ENCODE peak calls at places on chromosome 9, in ten cellular contexts. One of them, this sample, is unnamed.

GRCh38 chr9:68844623-68845612 is 139.9 kb downstream of the PIP5K1B start:
- DNase-seq in PC-3: peak; percentile 24
- DNase-seq in colonic mucosa: peak; percentile 37
- DNase-seq in cardiac fibroblast: peak; percentile 39
- DNase-seq in skeletal muscle cell: no peak
- DNase-seq in adipocyte: peak; percentile 32
- DNase-seq in body of pancreas: peak; percentile 55
- DNase-seq in aorta: peak; percentile 81
- DNase-seq in neural progenitor cell: peak; percentile 68
- DNase-seq in Caco-2: peak; percentile 25
- DNase-seq in this sample: peak; percentile 17

GRCh38 chr9:136531186-136531903 is 14.5 kb downstream of the NOTCH1 start:
- DNase-seq in cardiac fibroblast: no peak
- DNase-seq in neural progenitor cell: no peak
- DNase-seq in PC-3: no peak
- DNase-seq in adipocyte: no peak
- DNase-seq in body of pancreas: no peak
- DNase-seq in skeletal muscle cell: no peak
- DNase-seq in Caco-2: no peak
- DNase-seq in colonic mucosa: peak; percentile 72
- DNase-seq in aorta: no peak
- DNase-seq in this sample: no peak

GRCh38 chr9:38181866-38182265 is 112.8 kb upstream of the SHB start:
- DNase-seq in PC-3: no peak
- DNase-seq in colonic mucosa: no peak
- DNase-seq in cardiac fibroblast: no peak
- DNase-seq in aorta: no peak
- DNase-seq in Caco-2: no peak
- DNase-seq in skeletal muscle cell: no peak
- DNase-seq in body of pancreas: no peak
- DNase-seq in adipocyte: no peak
- DNase-seq in neural progenitor cell: no peak
- DNase-seq in this sample: no peak

GRCh38 chr9:87034891-87035290 is 87.6 kb upstream of the GAS1 start:
- DNase-seq in PC-3: no peak
- DNase-seq in skeletal muscle cell: no peak
- DNase-seq in colonic mucosa: no peak
- DNase-seq in aorta: no peak
- DNase-seq in body of pancreas: no peak
- DNase-seq in neural progenitor cell: no peak
- DNase-seq in Caco-2: no peak
- DNase-seq in adipocyte: peak; percentile 42
- DNase-seq in cardiac fibroblast: no peak
- DNase-seq in this sample: no peak

GRCh38 chr9:125904155-125904841 is 157.1 kb downstream of the PBX3 start:
- DNase-seq in skeletal muscle cell: no peak
- DNase-seq in body of pancreas: no peak
- DNase-seq in adipocyte: no peak
- DNase-seq in colonic mucosa: no peak
- DNase-seq in neural progenitor cell: no peak
- DNase-seq in aorta: no peak
- DNase-seq in PC-3: peak; percentile 70
- DNase-seq in cardiac fibroblast: no peak
- DNase-seq in Caco-2: no peak
- DNase-seq in this sample: no peak

GRCh38 chr9:89621031-89621430 is 16.2 kb downstream of the GADD45G start:
- DNase-seq in aorta: no peak
- DNase-seq in body of pancreas: no peak
- DNase-seq in Caco-2: no peak
- DNase-seq in skeletal muscle cell: no peak
- DNase-seq in cardiac fibroblast: no peak
- DNase-seq in colonic mucosa: no peak
- DNase-seq in PC-3: no peak
- DNase-seq in adipocyte: no peak
- DNase-seq in neural progenitor cell: no peak
- DNase-seq in this sample: no peak

GRCh38 chr9:89596937-89597555 is 7.8 kb upstream of the GADD45G start:
- DNase-seq in aorta: no peak
- DNase-seq in body of pancreas: no peak
- DNase-seq in adipocyte: no peak
- DNase-seq in colonic mucosa: no peak
- DNase-seq in skeletal muscle cell: no peak
- DNase-seq in PC-3: no peak
- DNase-seq in Caco-2: no peak
- DNase-seq in cardiac fibroblast: no peak
- DNase-seq in neural progenitor cell: no peak
- DNase-seq in this sample: no peak

GRCh38 chr9:34465468-34465867 is 6.9 kb downstream of the DNAI1 start:
- DNase-seq in neural progenitor cell: no peak
- DNase-seq in body of pancreas: no peak
- DNase-seq in colonic mucosa: no peak
- DNase-seq in cardiac fibroblast: no peak
- DNase-seq in aorta: no peak
- DNase-seq in adipocyte: no peak
- DNase-seq in PC-3: no peak
- DNase-seq in Caco-2: no peak
- DNase-seq in skeletal muscle cell: no peak
- DNase-seq in this sample: no peak

GRCh38 chr9:97918641-97919040 is 3.7 kb downstream of the TRMO start:
- DNase-seq in colonic mucosa: no peak
- DNase-seq in cardiac fibroblast: no peak
- DNase-seq in adipocyte: no peak
- DNase-seq in Caco-2: no peak
- DNase-seq in neural progenitor cell: no peak
- DNase-seq in PC-3: no peak
- DNase-seq in body of pancreas: no peak
- DNase-seq in skeletal muscle cell: no peak
- DNase-seq in aorta: no peak
- DNase-seq in this sample: no peak

GRCh38 chr9:14768561-14769234 is 46.2 kb upstream of the CER1 start:
- DNase-seq in skeletal muscle cell: no peak
- DNase-seq in aorta: no peak
- DNase-seq in neural progenitor cell: peak; percentile 72
- DNase-seq in cardiac fibroblast: peak; percentile 76
- DNase-seq in colonic mucosa: no peak
- DNase-seq in body of pancreas: peak; percentile 15
- DNase-seq in PC-3: peak; percentile 79
- DNase-seq in adipocyte: peak; percentile 81
- DNase-seq in Caco-2: no peak
- DNase-seq in this sample: no peak

GRCh38 chr9:106417685-106418084 is 445.3 kb upstream of the ZNF462 start:
- DNase-seq in cardiac fibroblast: no peak
- DNase-seq in Caco-2: no peak
- DNase-seq in skeletal muscle cell: no peak
- DNase-seq in body of pancreas: no peak
- DNase-seq in neural progenitor cell: no peak
- DNase-seq in adipocyte: no peak
- DNase-seq in aorta: no peak
- DNase-seq in PC-3: no peak
- DNase-seq in colonic mucosa: no peak
- DNase-seq in this sample: peak; percentile 24

GRCh38 chr9:132404228-132404881 is 2.3 kb downstream of the TTF1 start:
- DNase-seq in cardiac fibroblast: peak; percentile 60
- DNase-seq in PC-3: no peak
- DNase-seq in neural progenitor cell: no peak
- DNase-seq in aorta: no peak
- DNase-seq in colonic mucosa: no peak
- DNase-seq in body of pancreas: no peak
- DNase-seq in Caco-2: no peak
- DNase-seq in skeletal muscle cell: no peak
- DNase-seq in adipocyte: no peak
- DNase-seq in this sample: no peak

GRCh38 chr9:132409828-132410528 is at the start of gene CFAP77:
- DNase-seq in body of pancreas: peak; percentile 46
- DNase-seq in adipocyte: peak; percentile 82
- DNase-seq in neural progenitor cell: peak; percentile 86
- DNase-seq in aorta: peak; percentile 83
- DNase-seq in Caco-2: peak; percentile 50
- DNase-seq in PC-3: peak; percentile 46
- DNase-seq in skeletal muscle cell: peak; percentile 4
- DNase-seq in cardiac fibroblast: peak; percentile 70
- DNase-seq in colonic mucosa: peak; percentile 24
- DNase-seq in this sample: peak; percentile 71

GRCh38 chr9:132408521-132408920 is 1.5 kb upstream of the CFAP77 start:
- DNase-seq in neural progenitor cell: no peak
- DNase-seq in body of pancreas: no peak
- DNase-seq in colonic mucosa: no peak
- DNase-seq in PC-3: no peak
- DNase-seq in cardiac fibroblast: peak; percentile 34
- DNase-seq in skeletal muscle cell: no peak
- DNase-seq in aorta: no peak
- DNase-seq in Caco-2: no peak
- DNase-seq in adipocyte: no peak
- DNase-seq in this sample: no peak

GRCh38 chr9:132406554-132407122 is at the start of gene TTF1:
- DNase-seq in skeletal muscle cell: peak; percentile 56
- DNase-seq in adipocyte: peak; percentile 97
- DNase-seq in body of pancreas: peak; percentile 89
- DNase-seq in colonic mucosa: peak; percentile 92
- DNase-seq in PC-3: peak; percentile 85
- DNase-seq in cardiac fibroblast: peak; percentile 93
- DNase-seq in aorta: peak; percentile 96
- DNase-seq in Caco-2: peak; percentile 90
- DNase-seq in neural progenitor cell: peak; percentile 96
- DNase-seq in this sample: peak; percentile 92

DNA sequence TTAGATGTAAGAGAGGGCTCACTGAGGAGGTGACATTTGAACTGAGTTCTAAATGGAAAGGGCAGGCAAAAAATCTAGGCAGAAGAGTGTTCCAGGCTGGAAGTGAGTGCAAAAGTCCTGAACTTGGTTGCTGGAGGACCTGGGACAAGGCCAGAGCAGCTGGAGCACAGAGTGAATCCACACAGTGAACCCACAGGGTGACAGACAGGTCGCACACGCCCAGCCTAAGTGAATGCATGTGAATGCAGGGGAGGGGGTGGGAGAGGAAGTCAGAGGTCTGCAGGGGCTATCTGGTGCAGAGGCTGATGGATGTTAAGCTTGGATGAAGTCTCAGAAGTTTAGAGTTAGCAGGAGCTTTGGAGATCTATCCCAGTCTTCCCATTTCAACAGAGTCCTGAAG is 556 bp upstream of the TTF1 start:
- DNase-seq in adipocyte: no peak
- DNase-seq in PC-3: no peak
- DNase-seq in aorta: no peak
- DNase-seq in skeletal muscle cell: no peak
- DNase-seq in cardiac fibroblast: no peak
- DNase-seq in neural progenitor cell: no peak
- DNase-seq in colonic mucosa: no peak
- DNase-seq in body of pancreas: no peak
- DNase-seq in Caco-2: no peak
- DNase-seq in this sample: no peak
- H3K4me3 ChIP-seq in adipocyte: peak overlapping the region; percentile 93
- H3K4me3 ChIP-seq in PC-3: peak overlapping the region; percentile 82
- H3K4me3 ChIP-seq in aorta: peak overlapping the region; percentile 85
- H3K4me3 ChIP-seq in skeletal muscle cell: peak overlapping the region; percentile 68
- H3K4me3 ChIP-seq in cardiac fibroblast: no peak overlapping the region
- H3K4me3 ChIP-seq in neural progenitor cell: no peak overlapping the region
- H3K4me3 ChIP-seq in colonic mucosa: peak overlapping the region; percentile 89
- H3K4me3 ChIP-seq in body of pancreas: no peak overlapping the region
- H3K4me3 ChIP-seq in Caco-2: peak overlapping the region; percentile 61
- H3K4me3 ChIP-seq in this sample: peak overlapping the region; percentile 82

DNA sequence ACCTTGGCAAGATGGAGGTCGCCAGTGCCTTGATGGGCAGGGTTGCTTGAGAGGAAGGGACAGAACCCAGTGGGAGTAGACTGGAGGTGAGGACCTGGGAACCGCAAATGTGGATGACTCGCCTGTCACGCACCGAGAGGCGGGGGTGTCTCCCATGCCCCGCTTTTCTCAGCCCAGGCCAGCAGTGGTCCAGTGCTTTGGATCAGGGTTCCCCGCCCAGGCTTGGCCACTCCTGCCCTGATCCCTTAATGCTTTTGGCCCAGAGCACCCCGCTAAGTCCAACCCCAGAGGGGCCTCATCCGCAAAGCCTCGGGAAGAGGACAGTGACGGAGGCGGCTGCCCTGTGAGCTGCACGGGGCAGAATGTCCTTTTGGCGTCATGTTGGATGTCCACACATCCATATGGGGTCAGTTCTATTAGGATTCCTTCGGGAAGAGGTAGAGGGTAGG is 2.4 kb downstream of the MRPS2 start:
- DNase-seq in body of pancreas: no peak
- DNase-seq in colonic mucosa: no peak
- DNase-seq in cardiac fibroblast: no peak
- DNase-seq in skeletal muscle cell: no peak
- DNase-seq in PC-3: no peak
- DNase-seq in adipocyte: no peak
- DNase-seq in neural progenitor cell: no peak
- DNase-seq in aorta: peak; percentile 68
- DNase-seq in Caco-2: no peak
- DNase-seq in this sample: no peak
- H3K4me3 ChIP-seq in body of pancreas: no peak overlapping the region
- H3K4me3 ChIP-seq in colonic mucosa: no peak overlapping the region
- H3K4me3 ChIP-seq in cardiac fibroblast: no peak overlapping the region
- H3K4me3 ChIP-seq in skeletal muscle cell: no peak overlapping the region
- H3K4me3 ChIP-seq in PC-3: no peak overlapping the region
- H3K4me3 ChIP-seq in adipocyte: no peak overlapping the region
- H3K4me3 ChIP-seq in neural progenitor cell: no peak overlapping the region
- H3K4me3 ChIP-seq in aorta: no peak overlapping the region
- H3K4me3 ChIP-seq in Caco-2: no peak overlapping the region
- H3K4me3 ChIP-seq in this sample: no peak overlapping the region

DNA sequence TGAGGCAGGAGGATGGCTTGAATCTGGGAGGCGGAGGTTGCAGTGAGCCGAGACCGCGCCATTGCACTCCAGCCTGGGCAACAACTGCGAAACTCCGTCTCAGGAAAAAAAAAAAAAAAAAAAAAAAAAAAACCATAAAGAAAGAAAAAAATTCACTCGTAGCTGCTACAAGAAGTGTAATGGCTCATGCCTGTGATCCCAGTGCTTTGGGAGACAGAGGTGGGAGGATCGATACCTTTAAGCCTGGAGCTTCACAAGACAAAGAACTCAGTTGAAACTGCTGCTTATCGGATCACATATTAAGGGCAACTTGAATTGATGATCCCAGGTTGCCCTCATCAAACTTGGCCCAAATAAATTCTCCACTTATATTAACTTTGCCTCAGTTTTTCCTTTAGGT is 1.0 kb upstream of the ZCCHC7 start:
- DNase-seq in PC-3: no peak
- DNase-seq in aorta: no peak
- DNase-seq in body of pancreas: no peak
- DNase-seq in skeletal muscle cell: no peak
- DNase-seq in adipocyte: no peak
- DNase-seq in cardiac fibroblast: no peak
- DNase-seq in Caco-2: no peak
- DNase-seq in colonic mucosa: no peak
- DNase-seq in neural progenitor cell: no peak
- DNase-seq in this sample: no peak
- H3K4me3 ChIP-seq in PC-3: no peak overlapping the region
- H3K4me3 ChIP-seq in aorta: no peak overlapping the region
- H3K4me3 ChIP-seq in body of pancreas: no peak overlapping the region
- H3K4me3 ChIP-seq in skeletal muscle cell: no peak overlapping the region
- H3K4me3 ChIP-seq in adipocyte: peak overlapping the region; percentile 86
- H3K4me3 ChIP-seq in cardiac fibroblast: no peak overlapping the region
- H3K4me3 ChIP-seq in Caco-2: peak overlapping the region; percentile 75
- H3K4me3 ChIP-seq in colonic mucosa: no peak overlapping the region
- H3K4me3 ChIP-seq in neural progenitor cell: no peak overlapping the region
- H3K4me3 ChIP-seq in this sample: no peak overlapping the region

DNA sequence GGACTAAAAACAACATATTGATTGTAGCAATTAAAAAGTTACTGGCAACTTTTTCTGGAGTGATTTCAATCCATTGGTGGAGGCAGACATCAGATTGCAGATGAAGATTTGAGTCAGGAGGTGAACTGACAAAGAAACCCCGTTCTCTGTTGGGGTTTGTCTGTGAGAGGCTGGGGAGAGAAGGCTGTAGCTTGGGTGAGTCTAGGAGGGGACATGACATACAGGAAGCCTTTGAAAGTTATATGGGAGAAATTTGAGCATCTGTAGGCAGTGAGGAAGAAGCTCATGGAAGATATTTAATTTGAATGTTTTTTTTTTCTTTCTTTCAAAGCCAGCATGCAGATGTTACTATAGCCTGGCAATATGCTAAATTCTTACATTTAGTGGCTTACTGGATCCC is 26.0 kb downstream of the KDM4C start:
- DNase-seq in cardiac fibroblast: no peak
- DNase-seq in body of pancreas: no peak
- DNase-seq in PC-3: no peak
- DNase-seq in neural progenitor cell: no peak
- DNase-seq in Caco-2: no peak
- DNase-seq in skeletal muscle cell: no peak
- DNase-seq in colonic mucosa: no peak
- DNase-seq in adipocyte: no peak
- DNase-seq in aorta: no peak
- DNase-seq in this sample: no peak
- H3K4me3 ChIP-seq in cardiac fibroblast: no peak overlapping the region
- H3K4me3 ChIP-seq in body of pancreas: no peak overlapping the region
- H3K4me3 ChIP-seq in PC-3: no peak overlapping the region
- H3K4me3 ChIP-seq in neural progenitor cell: no peak overlapping the region
- H3K4me3 ChIP-seq in Caco-2: no peak overlapping the region
- H3K4me3 ChIP-seq in skeletal muscle cell: no peak overlapping the region
- H3K4me3 ChIP-seq in colonic mucosa: no peak overlapping the region
- H3K4me3 ChIP-seq in adipocyte: no peak overlapping the region
- H3K4me3 ChIP-seq in aorta: no peak overlapping the region
- H3K4me3 ChIP-seq in this sample: no peak overlapping the region